ENCODE peak calls at places on chromosome 7, in five cellular contexts. G, P, C, D and O are unnamed samples.

GRCh38 chr7:28813238-28813962 is 144.7 kb downstream of the TRIL start:
- DNase-seq in G (no peak), P (no peak), C (no peak), D (no peak), O (no peak)

GRCh38 chr7:3092468-3092867 is 48.8 kb upstream of the CARD11 start:
- DNase-seq in G (no peak), P (no peak), C (peak; percentile 94), D (no peak), O (peak; percentile 58)

GRCh38 chr7:85521108-85521694 is 334.3 kb upstream of the SEMA3D start:
- DNase-seq in G (no peak), P (no peak), C (no peak), D (no peak), O (no peak)

GRCh38 chr7:44383566-44383965 is 58.2 kb upstream of the CAMK2B start:
- DNase-seq in G (no peak), P (no peak), C (peak; percentile 38), D (no peak), O (no peak)

GRCh38 chr7:117084286-117084685 is 131.0 kb downstream of the ST7 start:
- DNase-seq in G (no peak), P (no peak), C (no peak), D (no peak), O (no peak)

GRCh38 chr7:121003986-121004685 is 15.6 kb downstream of the CPED1 start:
- DNase-seq in G (no peak), P (no peak), C (no peak), D (no peak), O (no peak)

GRCh38 chr7:73341877-73342276 is 13.9 kb downstream of the FKBP6 start:
- DNase-seq in G (peak; percentile 37), P (no peak), C (no peak), D (no peak), O (no peak)

GRCh38 chr7:77281780-77282478 is 82.3 kb upstream of the FGL2 start:
- DNase-seq in G (no peak), P (no peak), C (no peak), D (no peak), O (no peak)

GRCh38 chr7:105906690-105907089 is 30.3 kb upstream of the ATXN7L1 start:
- DNase-seq in G (no peak), P (no peak), C (no peak), D (no peak), O (no peak)

GRCh38 chr7:73373741-73374140 is 45.8 kb downstream of the FKBP6 start:
- DNase-seq in G (no peak), P (no peak), C (no peak), D (no peak), O (no peak)

GRCh38 chr7:25894002-25894901 is 257.7 kb upstream of the NFE2L3 start:
- DNase-seq in G (peak; percentile 61), P (no peak), C (peak; percentile 63), D (peak; percentile 12), O (peak; percentile 38)

GRCh38 chr7:96355990-96356506 is 34.1 kb upstream of the SLC25A13 start:
- DNase-seq in G (no peak), P (no peak), C (no peak), D (no peak), O (no peak)

GRCh38 chr7:30168800-30169584 is 34.2 kb downstream of the MTURN start:
- DNase-seq in G (no peak), P (no peak), C (no peak), D (no peak), O (no peak)

GRCh38 chr7:92330835-92331438 is 85.2 kb downstream of the ANKIB1 start:
- DNase-seq in G (no peak), P (no peak), C (no peak), D (no peak), O (no peak)

GRCh38 chr7:128904381-128905197 is 5.9 kb downstream of the KCP start:
- DNase-seq in G (peak; percentile 52), P (no peak), C (no peak), D (peak; percentile 1), O (peak; percentile 83)

GRCh38 chr7:6078548-6078947 is 47.4 kb downstream of the ANKRD61 start:
- DNase-seq in G (no peak), P (no peak), C (no peak), D (no peak), O (no peak)

GRCh38 chr7:130182990-130183389 is 22.2 kb downstream of the TMEM209 start:
- DNase-seq in G (no peak), P (no peak), C (no peak), D (no peak), O (no peak)

GRCh38 chr7:70668606-70669358 is 463.2 kb upstream of the GALNT17 start:
- DNase-seq in G (no peak), P (no peak), C (no peak), D (no peak), O (no peak)

GRCh38 chr7:151925446-151926335 is 30.6 kb upstream of the GALNTL5 start:
- DNase-seq in G (no peak), P (peak; percentile 38), C (no peak), D (no peak), O (peak; percentile 75)